ENCODE peak calls at places on chromosomes 6 and 20, in four cellular contexts. P, N, T and K are unnamed samples.

GRCh38 chr6:28522594-28523557 is 2.8 kb upstream of the GPX5 start:
- DNase-seq in N (no peak), P (no peak), T (no peak), K (no peak)

GRCh38 chr6:7914991-7915789 is 4.6 kb upstream of the TXNDC5 start:
- DNase-seq in N (no peak), T (peak), P (no peak), K (peak)

GRCh38 chr20:48489046-48489463 is 338.7 kb downstream of the PREX1 start:
- DNase-seq in N (no peak), T (no peak), P (no peak), K (no peak)

GRCh38 chr20:51536116-51537069 is 6.1 kb downstream of the NFATC2 start:
- DNase-seq in T (no peak), N (no peak), P (no peak), K (no peak)

GRCh38 chr6:157135691-157136090 is 187.6 kb downstream of the TMEM242 start:
- DNase-seq in T (no peak), P (no peak), N (no peak), K (no peak)

GRCh38 chr6:108464506-108465084 is 96.1 kb upstream of the FOXO3 start:
- DNase-seq in P (no peak), N (no peak), T (no peak), K (no peak)

GRCh38 chr6:155314773-155315515 is 660 bp upstream of the TFB1M start:
- DNase-seq in N (peak), T (peak), P (peak), K (peak)

GRCh38 chr6:136244061-136244616 is 6.0 kb downstream of the MTFR2 start:
- DNase-seq in T (no peak), N (no peak), P (no peak), K (peak)

GRCh38 chr6:54361188-54361587 is 52.9 kb downstream of the TINAG start:
- DNase-seq in P (no peak), N (no peak), T (no peak), K (no peak)

GRCh38 chr6:101439790-101440189 is 46.3 kb downstream of the GRIK2 start:
- DNase-seq in P (no peak), N (no peak), T (no peak), K (peak)

GRCh38 chr6:103729658-103730057 is 1130.1 kb downstream of the HACE1 start:
- DNase-seq in T (no peak), P (no peak), N (no peak), K (no peak)

GRCh38 chr6:137697267-137697938 is 169.7 kb upstream of the TNFAIP3 start:
- DNase-seq in T (no peak), P (no peak), N (peak), K (peak)

GRCh38 chr6:150310539-150310938 is 58.3 kb upstream of the IYD start:
- DNase-seq in P (no peak), N (no peak), T (no peak), K (no peak)

GRCh38 chr20:35562541-35563110 is 20.7 kb downstream of the ERGIC3 start:
- DNase-seq in T (no peak), N (no peak), P (no peak), K (no peak)

GRCh38 chr6:73308712-73309533 is 45.2 kb downstream of the DPPA5 start:
- DNase-seq in N (peak), P (no peak), T (no peak), K (peak)

GRCh38 chr6:89989742-89990141 is 95.5 kb downstream of the GJA10 start:
- DNase-seq in P (no peak), T (no peak), N (no peak), K (no peak)

GRCh38 chr6:53718597-53719460 is 53.3 kb upstream of the KLHL31 start:
- DNase-seq in N (peak), P (peak), T (peak), K (peak)

GRCh38 chr20:18224968-18225568 is 63.3 kb upstream of the ZNF133 start:
- DNase-seq in N (peak), T (peak), P (peak), K (peak)

GRCh38 chr6:131379951-131380350 is 193.1 kb upstream of the ARG1 start:
- DNase-seq in N (no peak), P (no peak), T (peak), K (peak)

GRCh38 chr6:27503436-27504030 is 30.6 kb upstream of the ZNF184 start:
- DNase-seq in P (peak), N (peak), T (peak), K (peak)

GRCh38 chr6:30463651-30464618 is 25.4 kb upstream of the HLA-E start:
- DNase-seq in P (no peak), N (peak), T (peak), K (peak)

GRCh38 chr6:6915813-6916547 is 191.8 kb upstream of the RREB1 start:
- DNase-seq in P (peak), T (peak), N (peak), K (peak)

GRCh38 chr6:41155132-41155805 is 1.1 kb upstream of the TREML1 start:
- DNase-seq in P (no peak), T (no peak), N (no peak), K (no peak)

GRCh38 chr6:13113956-13114593 is 214.3 kb downstream of the TBC1D7 start:
- DNase-seq in T (no peak), P (no peak), N (no peak), K (peak)

GRCh38 chr6:73710470-73710869 is 14.5 kb downstream of the CD109 start:
- DNase-seq in T (no peak), N (no peak), P (no peak), K (peak)

GRCh38 chr6:159217595-159218275 is 48.5 kb downstream of the FNDC1 start:
- DNase-seq in N (peak), P (peak), T (peak), K (peak)

GRCh38 chr6:170040115-170040500 is 250.8 kb downstream of the DLL1 start:
- DNase-seq in P (no peak), N (no peak), T (no peak), K (no peak)

GRCh38 chr6:142378138-142378875 is 76.5 kb downstream of the ADGRG6 start:
- DNase-seq in N (no peak), P (peak), T (peak), K (peak)

GRCh38 chr6:166417285-166417691 is 34.5 kb upstream of the MPC1 start:
- DNase-seq in P (no peak), N (peak), T (no peak), K (no peak)

DNA sequence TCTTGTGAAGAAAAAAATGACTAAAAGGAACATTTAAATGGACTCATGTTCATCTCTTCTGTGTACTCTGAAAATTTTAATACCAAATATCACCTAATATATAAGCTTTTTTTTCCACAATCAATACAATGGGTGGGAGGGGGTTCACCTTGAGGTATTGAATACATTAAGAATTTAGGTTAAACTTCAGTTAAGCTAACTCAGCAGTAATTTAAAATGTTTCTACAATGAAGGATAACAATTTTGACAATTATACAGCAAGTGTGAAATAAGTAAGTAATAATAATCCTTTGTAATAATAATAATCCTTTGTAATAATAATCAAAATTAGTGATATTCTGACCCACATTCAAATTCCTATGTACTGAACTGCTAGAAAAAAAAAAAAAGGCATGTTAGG is 136.0 kb downstream of the PRKN start:
- DNase-seq in P (no peak), T (no peak), N (no peak), K (no peak)
- H3K4me3 ChIP-seq in P (no peak), T (no peak), N (no peak), K (no peak)

GRCh38 chr20:16241911-16242310 is 331.3 kb downstream of the KIF16B start:
- DNase-seq in N (no peak), P (no peak), T (no peak), K (no peak)
- TF ChIP-seq CTCF in N (no peak), P (no peak), T (no peak), K (no peak)

DNA sequence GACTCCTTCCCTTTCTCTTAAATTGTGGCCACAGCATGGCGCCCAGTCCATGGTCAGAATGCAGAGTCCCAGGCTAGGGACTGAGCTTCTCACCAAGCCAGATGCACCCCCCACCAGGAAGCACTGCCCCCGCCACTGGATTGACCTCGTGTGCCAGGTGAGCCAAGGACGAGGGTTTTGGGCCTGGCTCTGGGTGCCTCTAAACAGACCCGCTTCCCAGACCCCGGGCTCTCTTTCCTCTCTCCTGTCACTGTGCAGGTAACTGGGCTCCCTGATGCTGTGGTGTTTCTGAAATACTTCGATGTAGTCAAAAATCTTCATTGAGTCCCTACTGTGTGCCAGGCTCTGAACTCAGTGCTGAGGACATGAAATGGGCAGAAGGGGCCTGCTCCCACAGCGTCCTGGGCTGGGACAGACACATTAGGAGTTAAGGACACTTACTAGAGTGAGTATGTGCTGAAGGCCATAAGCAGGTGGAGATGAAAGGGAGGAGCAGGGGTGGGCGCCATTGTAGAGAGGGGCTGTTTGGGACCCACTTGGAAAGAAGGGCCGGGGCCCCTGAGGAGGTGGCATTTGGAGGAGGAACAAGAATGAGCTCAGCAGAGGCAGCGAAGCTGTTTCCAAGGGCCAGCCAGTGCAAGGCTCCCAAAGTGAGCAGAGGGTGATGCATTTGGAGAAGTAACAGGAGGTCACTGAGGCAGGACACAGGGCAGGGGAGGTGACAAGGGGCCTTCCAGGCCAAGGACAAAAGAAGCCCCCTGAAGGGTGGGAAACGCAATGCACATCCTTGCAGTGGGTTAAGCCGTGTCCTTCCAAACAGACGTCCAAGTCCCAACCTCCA is 217.1 kb downstream of the ANKRD60 start:
- DNase-seq in P (no peak), T (no peak), N (no peak), K (no peak)
- H3K4me3 ChIP-seq in P (no peak), T (no peak), N (no peak), K (no peak)

GRCh38 chr6:168117942-168118341 is 38.9 kb upstream of the FRMD1 start:
- DNase-seq in P (no peak), N (no peak), T (no peak), K (no peak)
- TF ChIP-seq CTCF in P (no peak), N (no peak), T (no peak), K (peak)